ENCODE peak calls at places on chromosome 7, in nine cellular contexts. One of them, this sample, is unnamed.
A peak's percentile ranks its signal among the peaks of the same experiment; 100 is the strongest.

GRCh38 chr7:23235688-23236280 is 10.8 kb upstream of the GPNMB start:
- DNase-seq in lower leg skin: peak; percentile 84
- DNase-seq in cardiac muscle cell: no peak
- DNase-seq in fibroblast of the conjunctiva: peak; percentile 75
- DNase-seq in stomach: no peak
- DNase-seq in activated T-cell treated with anti-CD3 and anti-CD28 coated beads for 1 hour: no peak
- DNase-seq in HuH-7: no peak
- DNase-seq in activated naive CD8-positive, alpha-beta T cell treated with anti-CD3 and anti-CD28 coated beads, Interleukin-2, amount 50 U/mL, for 16 hours: no peak
- DNase-seq in osteocyte: no peak
- DNase-seq in this sample: no peak

GRCh38 chr7:92904292-92905131 is 68.1 kb upstream of the CDK6 start:
- DNase-seq in fibroblast of the conjunctiva: peak; percentile 79
- DNase-seq in activated naive CD8-positive, alpha-beta T cell treated with anti-CD3 and anti-CD28 coated beads, Interleukin-2, amount 50 U/mL, for 16 hours: peak; percentile 77
- DNase-seq in cardiac muscle cell: no peak
- DNase-seq in lower leg skin: no peak
- DNase-seq in stomach: peak; percentile 25
- DNase-seq in osteocyte: no peak
- DNase-seq in activated T-cell treated with anti-CD3 and anti-CD28 coated beads for 1 hour: peak; percentile 62
- DNase-seq in HuH-7: no peak
- DNase-seq in this sample: no peak

GRCh38 chr7:106538638-106539037 is 122.3 kb downstream of the CCDC71L start:
- DNase-seq in activated naive CD8-positive, alpha-beta T cell treated with anti-CD3 and anti-CD28 coated beads, Interleukin-2, amount 50 U/mL, for 16 hours: no peak
- DNase-seq in activated T-cell treated with anti-CD3 and anti-CD28 coated beads for 1 hour: no peak
- DNase-seq in stomach: no peak
- DNase-seq in lower leg skin: no peak
- DNase-seq in HuH-7: no peak
- DNase-seq in cardiac muscle cell: no peak
- DNase-seq in osteocyte: no peak
- DNase-seq in fibroblast of the conjunctiva: no peak
- DNase-seq in this sample: no peak

GRCh38 chr7:88337556-88337955 is 30.9 kb upstream of the STEAP4 start:
- DNase-seq in lower leg skin: no peak
- DNase-seq in fibroblast of the conjunctiva: peak; percentile 13
- DNase-seq in activated T-cell treated with anti-CD3 and anti-CD28 coated beads for 1 hour: no peak
- DNase-seq in HuH-7: no peak
- DNase-seq in stomach: no peak
- DNase-seq in osteocyte: no peak
- DNase-seq in activated naive CD8-positive, alpha-beta T cell treated with anti-CD3 and anti-CD28 coated beads, Interleukin-2, amount 50 U/mL, for 16 hours: no peak
- DNase-seq in cardiac muscle cell: no peak
- DNase-seq in this sample: no peak

GRCh38 chr7:112160130-112160770 is 45.9 kb downstream of the DOCK4 start:
- DNase-seq in cardiac muscle cell: no peak
- DNase-seq in activated T-cell treated with anti-CD3 and anti-CD28 coated beads for 1 hour: no peak
- DNase-seq in osteocyte: no peak
- DNase-seq in activated naive CD8-positive, alpha-beta T cell treated with anti-CD3 and anti-CD28 coated beads, Interleukin-2, amount 50 U/mL, for 16 hours: no peak
- DNase-seq in stomach: no peak
- DNase-seq in lower leg skin: no peak
- DNase-seq in HuH-7: no peak
- DNase-seq in fibroblast of the conjunctiva: no peak
- DNase-seq in this sample: no peak

GRCh38 chr7:128914566-128915151 is 4.2 kb upstream of the KCP start:
- DNase-seq in HuH-7: no peak
- DNase-seq in stomach: no peak
- DNase-seq in activated naive CD8-positive, alpha-beta T cell treated with anti-CD3 and anti-CD28 coated beads, Interleukin-2, amount 50 U/mL, for 16 hours: no peak
- DNase-seq in lower leg skin: no peak
- DNase-seq in fibroblast of the conjunctiva: no peak
- DNase-seq in cardiac muscle cell: no peak
- DNase-seq in osteocyte: no peak
- DNase-seq in activated T-cell treated with anti-CD3 and anti-CD28 coated beads for 1 hour: no peak
- DNase-seq in this sample: no peak

GRCh38 chr7:155807805-155808550 is 4.3 kb downstream of the SHH start:
- DNase-seq in HuH-7: peak; percentile 97
- DNase-seq in activated T-cell treated with anti-CD3 and anti-CD28 coated beads for 1 hour: no peak
- DNase-seq in osteocyte: no peak
- DNase-seq in fibroblast of the conjunctiva: no peak
- DNase-seq in lower leg skin: no peak
- DNase-seq in stomach: no peak
- DNase-seq in cardiac muscle cell: no peak
- DNase-seq in activated naive CD8-positive, alpha-beta T cell treated with anti-CD3 and anti-CD28 coated beads, Interleukin-2, amount 50 U/mL, for 16 hours: no peak
- DNase-seq in this sample: peak; percentile 73

GRCh38 chr7:132723506-132724081 is 147.3 kb upstream of the PLXNA4 start:
- DNase-seq in fibroblast of the conjunctiva: no peak
- DNase-seq in cardiac muscle cell: no peak
- DNase-seq in lower leg skin: no peak
- DNase-seq in activated naive CD8-positive, alpha-beta T cell treated with anti-CD3 and anti-CD28 coated beads, Interleukin-2, amount 50 U/mL, for 16 hours: no peak
- DNase-seq in osteocyte: no peak
- DNase-seq in stomach: no peak
- DNase-seq in activated T-cell treated with anti-CD3 and anti-CD28 coated beads for 1 hour: no peak
- DNase-seq in HuH-7: no peak
- DNase-seq in this sample: no peak

GRCh38 chr7:150955519-150956394 is 22.4 kb downstream of the KCNH2 start:
- DNase-seq in lower leg skin: no peak
- DNase-seq in cardiac muscle cell: peak; percentile 86
- DNase-seq in osteocyte: no peak
- DNase-seq in HuH-7: no peak
- DNase-seq in fibroblast of the conjunctiva: no peak
- DNase-seq in stomach: no peak
- DNase-seq in activated T-cell treated with anti-CD3 and anti-CD28 coated beads for 1 hour: no peak
- DNase-seq in activated naive CD8-positive, alpha-beta T cell treated with anti-CD3 and anti-CD28 coated beads, Interleukin-2, amount 50 U/mL, for 16 hours: no peak
- DNase-seq in this sample: peak; percentile 76

GRCh38 chr7:46003896-46004875 is 83.1 kb upstream of the IGFBP3 start:
- DNase-seq in osteocyte: no peak
- DNase-seq in stomach: no peak
- DNase-seq in HuH-7: no peak
- DNase-seq in activated naive CD8-positive, alpha-beta T cell treated with anti-CD3 and anti-CD28 coated beads, Interleukin-2, amount 50 U/mL, for 16 hours: no peak
- DNase-seq in lower leg skin: no peak
- DNase-seq in fibroblast of the conjunctiva: peak; percentile 30
- DNase-seq in activated T-cell treated with anti-CD3 and anti-CD28 coated beads for 1 hour: no peak
- DNase-seq in cardiac muscle cell: no peak
- DNase-seq in this sample: no peak

GRCh38 chr7:66654275-66655112 is 25.8 kb downstream of the KCTD7 start:
- DNase-seq in HuH-7: peak; percentile 99
- DNase-seq in cardiac muscle cell: peak; percentile 100
- DNase-seq in activated T-cell treated with anti-CD3 and anti-CD28 coated beads for 1 hour: peak; percentile 97
- DNase-seq in osteocyte: peak; percentile 99
- DNase-seq in lower leg skin: peak; percentile 98
- DNase-seq in fibroblast of the conjunctiva: peak; percentile 95
- DNase-seq in activated naive CD8-positive, alpha-beta T cell treated with anti-CD3 and anti-CD28 coated beads, Interleukin-2, amount 50 U/mL, for 16 hours: peak; percentile 91
- DNase-seq in stomach: peak; percentile 99
- DNase-seq in this sample: peak; percentile 99

GRCh38 chr7:55366461-55367138 is 1.5 kb downstream of the LANCL2 start:
- DNase-seq in fibroblast of the conjunctiva: no peak
- DNase-seq in osteocyte: no peak
- DNase-seq in activated T-cell treated with anti-CD3 and anti-CD28 coated beads for 1 hour: no peak
- DNase-seq in activated naive CD8-positive, alpha-beta T cell treated with anti-CD3 and anti-CD28 coated beads, Interleukin-2, amount 50 U/mL, for 16 hours: no peak
- DNase-seq in stomach: no peak
- DNase-seq in HuH-7: no peak
- DNase-seq in cardiac muscle cell: peak; percentile 43
- DNase-seq in lower leg skin: no peak
- DNase-seq in this sample: peak; percentile 24

GRCh38 chr7:158576050-158576762 is 11.4 kb downstream of the PTPRN2 start:
- DNase-seq in osteocyte: no peak
- DNase-seq in activated T-cell treated with anti-CD3 and anti-CD28 coated beads for 1 hour: no peak
- DNase-seq in stomach: peak; percentile 67
- DNase-seq in fibroblast of the conjunctiva: no peak
- DNase-seq in activated naive CD8-positive, alpha-beta T cell treated with anti-CD3 and anti-CD28 coated beads, Interleukin-2, amount 50 U/mL, for 16 hours: no peak
- DNase-seq in HuH-7: no peak
- DNase-seq in lower leg skin: no peak
- DNase-seq in cardiac muscle cell: no peak
- DNase-seq in this sample: peak; percentile 31

GRCh38 chr7:135200824-135201331 is 10.4 kb downstream of the WDR91 start:
- DNase-seq in HuH-7: no peak
- DNase-seq in stomach: no peak
- DNase-seq in activated T-cell treated with anti-CD3 and anti-CD28 coated beads for 1 hour: no peak
- DNase-seq in osteocyte: no peak
- DNase-seq in fibroblast of the conjunctiva: no peak
- DNase-seq in activated naive CD8-positive, alpha-beta T cell treated with anti-CD3 and anti-CD28 coated beads, Interleukin-2, amount 50 U/mL, for 16 hours: no peak
- DNase-seq in lower leg skin: no peak
- DNase-seq in cardiac muscle cell: no peak
- DNase-seq in this sample: no peak

GRCh38 chr7:155454183-155455112 is 3.5 kb upstream of the EN2 start:
- DNase-seq in stomach: no peak
- DNase-seq in lower leg skin: no peak
- DNase-seq in osteocyte: no peak
- DNase-seq in activated naive CD8-positive, alpha-beta T cell treated with anti-CD3 and anti-CD28 coated beads, Interleukin-2, amount 50 U/mL, for 16 hours: no peak
- DNase-seq in cardiac muscle cell: no peak
- DNase-seq in activated T-cell treated with anti-CD3 and anti-CD28 coated beads for 1 hour: no peak
- DNase-seq in HuH-7: no peak
- DNase-seq in fibroblast of the conjunctiva: no peak
- DNase-seq in this sample: no peak

GRCh38 chr7:157339777-157340677 is 3.2 kb downstream of the DNAJB6 start:
- DNase-seq in activated T-cell treated with anti-CD3 and anti-CD28 coated beads for 1 hour: peak; percentile 58
- DNase-seq in cardiac muscle cell: peak; percentile 65
- DNase-seq in osteocyte: peak; percentile 86
- DNase-seq in fibroblast of the conjunctiva: peak; percentile 56
- DNase-seq in stomach: peak; percentile 62
- DNase-seq in lower leg skin: peak; percentile 70
- DNase-seq in activated naive CD8-positive, alpha-beta T cell treated with anti-CD3 and anti-CD28 coated beads, Interleukin-2, amount 50 U/mL, for 16 hours: peak; percentile 37
- DNase-seq in HuH-7: peak; percentile 82
- DNase-seq in this sample: peak; percentile 37

GRCh38 chr7:50446542-50446960 is 3.6 kb downstream of the FIGNL1 start:
- DNase-seq in activated T-cell treated with anti-CD3 and anti-CD28 coated beads for 1 hour: no peak
- DNase-seq in fibroblast of the conjunctiva: peak; percentile 13
- DNase-seq in HuH-7: no peak
- DNase-seq in lower leg skin: no peak
- DNase-seq in osteocyte: no peak
- DNase-seq in cardiac muscle cell: no peak
- DNase-seq in activated naive CD8-positive, alpha-beta T cell treated with anti-CD3 and anti-CD28 coated beads, Interleukin-2, amount 50 U/mL, for 16 hours: no peak
- DNase-seq in stomach: no peak
- DNase-seq in this sample: no peak

GRCh38 chr7:13016633-13017324 is 329.3 kb downstream of the ARL4A start:
- DNase-seq in osteocyte: no peak
- DNase-seq in activated naive CD8-positive, alpha-beta T cell treated with anti-CD3 and anti-CD28 coated beads, Interleukin-2, amount 50 U/mL, for 16 hours: no peak
- DNase-seq in cardiac muscle cell: no peak
- DNase-seq in activated T-cell treated with anti-CD3 and anti-CD28 coated beads for 1 hour: no peak
- DNase-seq in lower leg skin: no peak
- DNase-seq in HuH-7: no peak
- DNase-seq in fibroblast of the conjunctiva: no peak
- DNase-seq in stomach: no peak
- DNase-seq in this sample: no peak

GRCh38 chr7:134669845-134670373 is 23.3 kb downstream of the BPGM start:
- DNase-seq in activated naive CD8-positive, alpha-beta T cell treated with anti-CD3 and anti-CD28 coated beads, Interleukin-2, amount 50 U/mL, for 16 hours: peak; percentile 60
- DNase-seq in cardiac muscle cell: peak; percentile 35
- DNase-seq in HuH-7: no peak
- DNase-seq in osteocyte: no peak
- DNase-seq in lower leg skin: no peak
- DNase-seq in stomach: peak; percentile 69
- DNase-seq in activated T-cell treated with anti-CD3 and anti-CD28 coated beads for 1 hour: peak; percentile 78
- DNase-seq in fibroblast of the conjunctiva: no peak
- DNase-seq in this sample: no peak

GRCh38 chr7:156673902-156674301 is 33.3 kb downstream of the RNF32 start:
- DNase-seq in stomach: no peak
- DNase-seq in cardiac muscle cell: no peak
- DNase-seq in HuH-7: no peak
- DNase-seq in osteocyte: no peak
- DNase-seq in activated T-cell treated with anti-CD3 and anti-CD28 coated beads for 1 hour: no peak
- DNase-seq in fibroblast of the conjunctiva: no peak
- DNase-seq in activated naive CD8-positive, alpha-beta T cell treated with anti-CD3 and anti-CD28 coated beads, Interleukin-2, amount 50 U/mL, for 16 hours: no peak
- DNase-seq in lower leg skin: no peak
- DNase-seq in this sample: no peak

GRCh38 chr7:75938921-75939320 is 24.0 kb downstream of the POR start:
- DNase-seq in lower leg skin: no peak
- DNase-seq in stomach: no peak
- DNase-seq in activated naive CD8-positive, alpha-beta T cell treated with anti-CD3 and anti-CD28 coated beads, Interleukin-2, amount 50 U/mL, for 16 hours: no peak
- DNase-seq in cardiac muscle cell: no peak
- DNase-seq in activated T-cell treated with anti-CD3 and anti-CD28 coated beads for 1 hour: no peak
- DNase-seq in osteocyte: no peak
- DNase-seq in HuH-7: no peak
- DNase-seq in fibroblast of the conjunctiva: no peak
- DNase-seq in this sample: no peak